ENCODE peak calls at places on chromosomes 12 and 14, in ten cellular contexts. Z is HCT116; P is Panc1; W is cardiac muscle cell; L is AG04450; Y is spleen; V is CD4-positive, CD25-positive, alpha-beta regulatory T cell; R is lung; J is CD8-positive, alpha-beta T cell; E is heart right ventricle. H is an unnamed sample.
A peak's percentile ranks its signal among the peaks of the same experiment; 100 is the strongest.

GRCh38 chr14:64089920-64090319 is 204.3 kb downstream of the ESR2 start:
- DNase-seq in Z (no peak), P (no peak), W (no peak), L (no peak), Y (no peak), V (no peak), R (no peak), J (no peak), E (no peak), H (no peak)

GRCh38 chr14:106845286-106846087 is 1319.1 kb downstream of the TMEM121 start:
- DNase-seq in Z (no peak), P (no peak), W (no peak), L (no peak), Y (peak; percentile 87), V (peak; percentile 32), R (peak; percentile 69), J (peak; percentile 48), E (no peak), H (peak; percentile 93)

GRCh38 chr12:116443706-116444589 is 115.2 kb upstream of the MAP1LC3B2 start:
- DNase-seq in Z (no peak), P (no peak), W (no peak), L (no peak), Y (no peak), V (no peak), R (no peak), J (no peak), E (no peak), H (peak; percentile 40)

GRCh38 chr14:99792551-99793212 is 531 bp upstream of the EML1 start:
- DNase-seq in Z (no peak), P (no peak), W (peak; percentile 33), L (no peak), Y (no peak), V (peak; percentile 2), R (no peak), J (no peak), E (peak; percentile 41), H (no peak)

GRCh38 chr14:33475623-33476022 is 475.3 kb downstream of the EGLN3 start:
- DNase-seq in Z (no peak), P (peak; percentile 2), W (peak; percentile 59), L (no peak), Y (no peak), V (no peak), R (no peak), J (no peak), E (no peak), H (peak; percentile 38)

GRCh38 chr12:118418385-118419057 is 42.2 kb downstream of the SUDS3 start:
- DNase-seq in Z (no peak), P (no peak), W (no peak), L (no peak), Y (no peak), V (no peak), R (no peak), J (no peak), E (no peak), H (peak; percentile 64)

GRCh38 chr12:118109088-118109487 is 5.3 kb upstream of the VSIG10 start:
- DNase-seq in Z (no peak), P (no peak), W (no peak), L (no peak), Y (no peak), V (no peak), R (no peak), J (no peak), E (no peak), H (no peak)

GRCh38 chr14:51424569-51425251 is 184.7 kb downstream of the TMX1 start:
- DNase-seq in Z (no peak), P (no peak), W (peak; percentile 86), L (no peak), Y (no peak), V (no peak), R (no peak), J (no peak), E (no peak), H (no peak)

GRCh38 chr12:78398750-78399149 is 465.8 kb upstream of the SYT1 start:
- DNase-seq in Z (no peak), P (no peak), W (no peak), L (no peak), Y (no peak), V (no peak), R (no peak), J (no peak), E (no peak), H (peak; percentile 22)

GRCh38 chr12:103680591-103681065 is 93.6 kb downstream of the STAB2 start:
- DNase-seq in Z (no peak), P (no peak), W (peak; percentile 84), L (no peak), Y (no peak), V (no peak), R (peak; percentile 49), J (no peak), E (peak; percentile 52), H (no peak)

GRCh38 chr12:108691995-108692808 is 39.1 kb downstream of the CORO1C start:
- DNase-seq in Z (no peak), P (no peak), W (no peak), L (no peak), Y (no peak), V (no peak), R (peak; percentile 67), J (no peak), E (peak; percentile 24), H (no peak)

GRCh38 chr14:29788093-29788492 is 139.6 kb downstream of the PRKD1 start:
- DNase-seq in Z (no peak), P (no peak), W (no peak), L (no peak), Y (no peak), V (no peak), R (no peak), J (no peak), E (no peak), H (no peak)

GRCh38 chr14:80974338-80975078 is 19.1 kb downstream of the TSHR start:
- DNase-seq in Z (no peak), P (no peak), W (peak; percentile 41), L (no peak), Y (no peak), V (no peak), R (no peak), J (no peak), E (no peak), H (no peak)

GRCh38 chr12:100823988-100824387 is 29.4 kb downstream of the ANO4 start:
- DNase-seq in Z (peak; percentile 7), P (no peak), W (no peak), L (no peak), Y (no peak), V (no peak), R (no peak), J (no peak), E (no peak), H (peak; percentile 76)

GRCh38 chr14:39174560-39175444 is at the start of gene PNN:
- DNase-seq in Z (peak; percentile 99), P (peak; percentile 97), W (peak; percentile 100), L (peak; percentile 99), Y (peak; percentile 98), V (peak; percentile 98), R (peak; percentile 98), J (peak; percentile 91), E (peak; percentile 94), H (peak; percentile 100)

GRCh38 chr14:60514378-60515243 is 5.7 kb downstream of the SIX6 start:
- DNase-seq in Z (no peak), P (no peak), W (peak; percentile 6), L (no peak), Y (no peak), V (no peak), R (no peak), J (no peak), E (peak; percentile 14), H (no peak)
- H3K27ac ChIP-seq in Z (no peak overlapping the region), P (no peak overlapping the region), W (no peak overlapping the region), L (no peak overlapping the region), Y (no peak overlapping the region), V (no peak overlapping the region), R (no peak overlapping the region), J (no peak overlapping the region), E (no peak overlapping the region), H (no peak overlapping the region)

GRCh38 chr14:102187044-102187443 is 47.3 kb downstream of the WDR20 start:
- DNase-seq in Z (peak; percentile 41), P (no peak), W (peak; percentile 80), L (peak; percentile 29), Y (no peak), V (no peak), R (no peak), J (no peak), E (no peak), H (peak; percentile 80)
- H3K4me3 ChIP-seq in Z (no peak overlapping the region), P (no peak overlapping the region), W (no peak overlapping the region), L (peak overlapping the region; percentile 5), Y (no peak overlapping the region), V (no peak overlapping the region), R (no peak overlapping the region), J (no peak overlapping the region), E (no peak overlapping the region), H (no peak overlapping the region)

GRCh38 chr14:94702629-94703028 is 67.3 kb downstream of the GSC start:
- DNase-seq in Z (no peak), P (no peak), W (no peak), L (no peak), Y (no peak), V (no peak), R (no peak), J (no peak), E (no peak), H (peak; percentile 56)

GRCh38 chr14:94710731-94711130 is 59.2 kb downstream of the GSC start:
- DNase-seq in Z (no peak), P (no peak), W (no peak), L (no peak), Y (peak; percentile 67), V (no peak), R (no peak), J (no peak), E (no peak), H (no peak)

GRCh38 chr14:94701854-94702370 is 68.0 kb downstream of the GSC start:
- DNase-seq in Z (no peak), P (no peak), W (no peak), L (no peak), Y (no peak), V (no peak), R (no peak), J (no peak), E (no peak), H (no peak)

GRCh38 chr14:94706132-94706531 is 63.8 kb downstream of the GSC start:
- DNase-seq in Z (no peak), P (no peak), W (no peak), L (no peak), Y (no peak), V (no peak), R (no peak), J (no peak), E (no peak), H (no peak)

DNA sequence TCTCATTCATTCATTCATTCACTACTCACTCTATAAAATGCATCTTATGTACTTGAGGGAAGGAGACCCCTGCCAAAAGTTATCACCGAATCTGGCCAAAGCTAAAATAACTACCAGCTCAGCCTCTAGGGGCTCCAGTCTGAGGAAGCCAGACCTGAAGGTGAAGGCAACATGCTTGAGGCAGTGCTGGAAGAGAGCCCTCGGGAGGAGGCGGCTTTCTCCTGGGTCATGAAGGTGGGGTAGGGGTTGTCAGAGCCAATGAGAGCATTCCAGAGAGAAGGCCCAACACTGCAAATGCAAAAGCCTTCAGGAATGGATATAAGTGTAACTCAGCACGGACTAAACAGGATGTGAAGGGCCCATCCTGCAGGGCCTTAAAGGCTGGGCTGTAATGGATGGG is 62.4 kb downstream of the GSC start:
- DNase-seq in Z (no peak), P (no peak), W (peak; percentile 6), L (no peak), Y (no peak), V (no peak), R (no peak), J (no peak), E (no peak), H (no peak)
- H3K27ac ChIP-seq in Z (no peak overlapping the region), P (no peak overlapping the region), W (no peak overlapping the region), L (no peak overlapping the region), Y (no peak overlapping the region), V (no peak overlapping the region), R (no peak overlapping the region), J (no peak overlapping the region), E (no peak overlapping the region), H (no peak overlapping the region)

GRCh38 chr12:105092336-105092735 is 8.1 kb upstream of the ALDH1L2 start:
- DNase-seq in Z (no peak), P (no peak), W (no peak), L (no peak), Y (no peak), V (no peak), R (no peak), J (no peak), E (no peak), H (peak; percentile 86)
- H3K4me3 ChIP-seq in Z (no peak overlapping the region), P (no peak overlapping the region), W (no peak overlapping the region), L (no peak overlapping the region), Y (no peak overlapping the region), V (no peak overlapping the region), R (no peak overlapping the region), J (no peak overlapping the region), E (no peak overlapping the region), H (peak overlapping the region; percentile 47)

H was measured in mammary epithelial cell.